ENCODE peak calls at places on chromosome 22, in seven cellular contexts. R, D, J, O, C, L and Y are unnamed samples.

GRCh38 chr22:37897805-37898204 is 8.3 kb upstream of the MICALL1 start:
- DNase-seq in R (no peak), D (no peak), J (no peak), O (no peak), C (no peak), L (no peak), Y (no peak)

GRCh38 chr22:36301384-36301828 is 48.5 kb downstream of the APOL1 start:
- DNase-seq in R (peak; percentile 87), D (peak; percentile 92), J (peak; percentile 67), O (peak; percentile 87), C (peak; percentile 83), L (peak; percentile 63), Y (peak; percentile 56)

GRCh38 chr22:50186789-50187523 is 1.2 kb downstream of the TRABD start:
- DNase-seq in R (peak; percentile 62), D (no peak), J (no peak), O (no peak), C (no peak), L (no peak), Y (peak; percentile 17)

GRCh38 chr22:29879738-29880137 is 3.2 kb upstream of the MTMR3 start:
- DNase-seq in R (peak; percentile 11), D (no peak), J (no peak), O (peak; percentile 44), C (no peak), L (peak; percentile 15), Y (no peak)

GRCh38 chr22:50473088-50473487 is 1.7 kb downstream of the SBF1 start:
- DNase-seq in R (peak; percentile 56), D (no peak), J (no peak), O (peak; percentile 72), C (no peak), L (no peak), Y (no peak)

GRCh38 chr22:29712119-29712518 is 7.7 kb upstream of the CABP7 start:
- DNase-seq in R (no peak), D (no peak), J (no peak), O (no peak), C (no peak), L (no peak), Y (no peak)

GRCh38 chr22:50550395-50550794 is 4.7 kb downstream of the KLHDC7B start:
- DNase-seq in R (no peak), D (no peak), J (no peak), O (no peak), C (no peak), L (no peak), Y (no peak)

GRCh38 chr22:27848005-27848404 is 46.4 kb upstream of the MN1 start:
- DNase-seq in R (no peak), D (no peak), J (no peak), O (no peak), C (no peak), L (no peak), Y (no peak)

GRCh38 chr22:37309221-37310074 is 27.1 kb downstream of the CYTH4 start:
- DNase-seq in R (no peak), D (no peak), J (no peak), O (peak; percentile 78), C (no peak), L (peak; percentile 30), Y (no peak)

GRCh38 chr22:35313311-35314121 is 13.8 kb downstream of the TOM1 start:
- DNase-seq in R (no peak), D (peak; percentile 67), J (peak; percentile 70), O (peak; percentile 61), C (no peak), L (no peak), Y (peak; percentile 51)

GRCh38 chr22:49354516-49355205 is 473.0 kb downstream of the BRD1 start:
- DNase-seq in R (no peak), D (no peak), J (no peak), O (no peak), C (no peak), L (no peak), Y (no peak)

GRCh38 chr22:40218723-40219294 is 41.1 kb downstream of the TNRC6B start:
- DNase-seq in R (no peak), D (no peak), J (no peak), O (no peak), C (no peak), L (no peak), Y (no peak)

GRCh38 chr22:44576311-44577260 is 78.6 kb upstream of the RTL6 start:
- DNase-seq in R (no peak), D (peak; percentile 59), J (no peak), O (no peak), C (no peak), L (no peak), Y (no peak)

GRCh38 chr22:43745783-43746356 is 66.2 kb downstream of the EFCAB6 start:
- DNase-seq in R (no peak), D (no peak), J (no peak), O (no peak), C (no peak), L (no peak), Y (no peak)

GRCh38 chr22:35739642-35740041 is 22.0 kb downstream of the APOL5 start:
- DNase-seq in R (no peak), D (no peak), J (no peak), O (peak; percentile 4), C (no peak), L (no peak), Y (no peak)

GRCh38 chr22:28506207-28506606 is 173.4 kb downstream of the TTC28 start:
- DNase-seq in R (no peak), D (no peak), J (no peak), O (no peak), C (no peak), L (no peak), Y (no peak)

GRCh38 chr22:25351631-25352293 is 132.3 kb downstream of the CRYBB2 start:
- DNase-seq in R (no peak), D (peak; percentile 45), J (no peak), O (no peak), C (no peak), L (no peak), Y (no peak)
- TF ChIP-seq CTCF in R (no peak), D (no peak), J (no peak), O (no peak), C (no peak), L (no peak), Y (no peak)

GRCh38 chr22:42308887-42309468 is 38.5 kb upstream of the TCF20 start:
- DNase-seq in R (no peak), D (no peak), J (no peak), O (no peak), C (no peak), L (no peak), Y (no peak)
- TF ChIP-seq CTCF in R (no peak), D (no peak), J (no peak), O (no peak), C (no peak), L (no peak), Y (no peak)

DNA sequence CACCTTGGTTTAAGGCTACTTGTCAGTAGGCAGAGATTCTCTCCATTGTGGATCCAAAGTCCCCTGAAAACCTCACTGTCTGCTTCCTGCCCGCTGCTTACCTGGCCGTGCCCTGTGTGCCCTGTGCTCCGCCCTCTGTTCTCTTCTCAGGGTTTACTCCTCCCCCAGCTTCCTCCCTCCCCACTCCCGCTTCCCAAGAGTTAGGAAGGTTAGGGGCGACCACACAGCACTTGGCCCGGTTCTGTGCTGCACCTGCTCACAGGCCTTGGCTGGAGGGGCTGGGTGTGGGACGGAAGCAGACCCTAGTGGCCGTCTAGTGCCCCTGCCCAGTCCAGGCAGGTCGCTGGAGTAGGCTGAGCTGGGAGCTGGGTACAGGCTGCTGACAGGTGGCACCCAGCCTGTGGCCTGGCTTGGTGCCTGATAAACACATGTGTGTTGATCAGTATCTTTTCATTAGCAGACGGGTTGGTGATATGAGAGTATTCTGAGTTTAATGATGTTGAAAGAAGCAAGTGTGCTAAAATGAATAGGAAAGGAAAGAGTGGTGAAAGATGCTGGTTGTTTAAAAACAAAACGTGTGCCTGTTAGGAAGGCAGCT is 40.5 kb downstream of the GRAMD4 start:
- DNase-seq in R (no peak), D (no peak), J (no peak), O (no peak), C (no peak), L (no peak), Y (peak; percentile 10)
- TF ChIP-seq CTCF in R (no peak), D (no peak), J (no peak), O (no peak), C (peak; percentile 20), L (no peak), Y (no peak)

DNA sequence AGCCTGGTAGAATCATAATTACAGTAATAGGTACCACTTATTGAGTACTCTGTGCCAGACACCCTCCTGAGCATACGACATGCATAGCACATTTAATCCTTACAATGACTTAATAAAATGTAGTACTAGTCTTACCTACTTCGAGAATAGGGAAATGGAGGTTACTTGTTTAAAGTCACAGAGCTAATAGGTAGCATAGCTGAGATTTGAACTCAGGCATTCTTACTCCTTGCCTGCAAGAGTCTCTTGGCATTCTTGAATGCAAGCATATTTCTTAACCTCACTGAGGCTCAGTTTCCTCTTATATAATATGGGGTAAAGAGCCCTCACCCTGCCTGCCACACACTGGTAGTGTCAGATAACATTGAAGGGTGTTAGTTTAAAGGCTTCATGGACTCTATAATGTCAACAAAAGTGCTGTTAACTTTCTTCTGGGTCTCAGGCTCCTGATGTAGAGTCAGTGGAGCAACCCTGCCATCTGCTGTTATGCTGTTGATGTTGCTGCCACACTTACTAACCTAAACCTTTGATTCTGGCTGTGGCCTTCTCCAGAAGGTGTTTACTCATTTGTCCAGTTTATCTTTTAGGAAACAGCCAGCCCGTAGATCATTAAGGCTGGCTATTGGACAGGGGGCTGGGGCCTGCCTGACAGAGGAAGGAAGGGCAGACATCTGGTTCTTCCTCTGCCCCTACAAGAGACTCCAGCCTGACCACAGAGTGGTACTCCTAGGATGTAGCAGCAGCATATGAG is 18.9 kb downstream of the LIMK2 start:
- DNase-seq in R (peak; percentile 66), D (no peak), J (no peak), O (peak; percentile 43), C (peak; percentile 21), L (peak; percentile 24), Y (peak; percentile 16)
- TF ChIP-seq CTCF in R (peak; percentile 72), D (peak; percentile 63), J (peak; percentile 80), O (peak; percentile 15), C (peak; percentile 79), L (peak; percentile 83), Y (peak; percentile 77)

GRCh38 chr22:24117942-24118341 is 63.3 kb upstream of the SUSD2 start:
- DNase-seq in R (no peak), D (no peak), J (no peak), O (peak; percentile 10), C (no peak), L (peak; percentile 25), Y (no peak)
- TF ChIP-seq CTCF in R (no peak), D (no peak), J (no peak), O (no peak), C (no peak), L (no peak), Y (no peak)

DNA sequence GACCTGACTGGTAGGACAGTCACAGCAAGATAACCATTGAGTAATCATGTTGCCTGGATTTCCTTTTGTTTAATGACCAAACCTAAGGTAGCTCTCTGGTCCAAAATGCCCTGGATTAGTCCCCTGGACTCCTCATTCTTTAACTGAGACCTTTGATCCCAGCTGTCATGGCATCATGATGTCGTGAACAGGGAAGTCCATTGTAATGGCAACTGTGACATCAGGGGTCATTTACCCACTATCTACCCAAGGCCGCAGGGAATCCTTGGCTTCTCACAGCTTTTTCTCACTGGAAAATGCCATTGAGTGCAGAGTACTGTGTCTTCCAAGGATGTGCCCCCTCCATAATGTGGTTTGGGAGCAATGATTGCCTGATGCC is 29.1 kb upstream of the IGLL5 start:
- DNase-seq in R (no peak), D (no peak), J (no peak), O (no peak), C (no peak), L (no peak), Y (no peak)
- TF ChIP-seq CTCF in R (no peak), D (no peak), J (no peak), O (no peak), C (no peak), L (no peak), Y (no peak)